ENCODE peak calls at places on chromosome 13, in five cellular contexts. A is WTC11, C is K562, W is HepG2, X is H1. M is an unnamed sample.

GRCh38 chr13:105139380-105140285 is 1395.8 kb downstream of the EFNB2 start:
- DNase-seq in A (peak; percentile 11), C (no peak), W (peak; percentile 13), X (no peak), M (peak; percentile 87)

GRCh38 chr13:93672996-93673395 is 446.4 kb downstream of the GPC6 start:
- DNase-seq in A (no peak), C (no peak), W (peak; percentile 3), X (no peak), M (no peak)

GRCh38 chr13:73754727-73755292 is 379.4 kb downstream of the KLF12 start:
- DNase-seq in A (no peak), C (peak; percentile 12), W (peak; percentile 59), X (no peak), M (no peak)

GRCh38 chr13:36998624-36999041 is 507 bp downstream of the ALG5 start:
- DNase-seq in A (peak; percentile 24), C (peak; percentile 7), W (no peak), X (peak; percentile 66), M (no peak)

GRCh38 chr13:106534844-106535551 is 464 bp downstream of the EFNB2 start:
- DNase-seq in A (peak; percentile 38), C (no peak), W (no peak), X (peak; percentile 76), M (no peak)

GRCh38 chr13:80012281-80012680 is 328.6 kb downstream of the SPRY2 start:
- DNase-seq in A (no peak), C (no peak), W (no peak), X (no peak), M (no peak)

GRCh38 chr13:76809369-76809768 is 76.8 kb downstream of the KCTD12 start:
- DNase-seq in A (no peak), C (no peak), W (no peak), X (no peak), M (no peak)

GRCh38 chr13:34416833-34417425 is 525.1 kb upstream of the NBEA start:
- DNase-seq in A (no peak), C (no peak), W (no peak), X (no peak), M (no peak)

GRCh38 chr13:95335667-95336066 is 34.4 kb upstream of the ABCC4 start:
- DNase-seq in A (no peak), C (no peak), W (no peak), X (no peak), M (no peak)

GRCh38 chr13:60258349-60258748 is 94.6 kb upstream of the DIAPH3 start:
- DNase-seq in A (peak; percentile 63), C (no peak), W (no peak), X (peak; percentile 61), M (no peak)

GRCh38 chr13:96992633-96993032 is 1.6 kb downstream of the OXGR1 start:
- DNase-seq in A (no peak), C (no peak), W (no peak), X (no peak), M (no peak)

GRCh38 chr13:65912516-65912915 is 1317.6 kb downstream of the PCDH9 start:
- DNase-seq in A (no peak), C (no peak), W (no peak), X (no peak), M (no peak)

GRCh38 chr13:113765241-113765910 is 6.3 kb downstream of the TMEM255B start:
- DNase-seq in A (no peak), C (peak; percentile 30), W (no peak), X (no peak), M (no peak)

GRCh38 chr13:53778937-53779336 is 750.3 kb downstream of the OLFM4 start:
- DNase-seq in A (no peak), C (no peak), W (no peak), X (no peak), M (no peak)

GRCh38 chr13:44088911-44089851 is 209.5 kb downstream of the LACC1 start:
- DNase-seq in A (no peak), C (no peak), W (no peak), X (no peak), M (no peak)

GRCh38 chr13:24995225-24995804 is 100.6 kb upstream of the PABPC3 start:
- DNase-seq in A (peak; percentile 65), C (peak; percentile 66), W (peak; percentile 75), X (peak; percentile 55), M (no peak)

GRCh38 chr13:51635137-51635878 is 51.0 kb downstream of the WDFY2 start:
- DNase-seq in A (no peak), C (no peak), W (no peak), X (no peak), M (no peak)

GRCh38 chr13:112889351-112890290 is 79.4 kb upstream of the MCF2L start:
- DNase-seq in A (no peak), C (no peak), W (no peak), X (no peak), M (no peak)

GRCh38 chr13:80305737-80306136 is 35.2 kb downstream of the SPRY2 start:
- DNase-seq in A (no peak), C (no peak), W (no peak), X (no peak), M (no peak)

DNA sequence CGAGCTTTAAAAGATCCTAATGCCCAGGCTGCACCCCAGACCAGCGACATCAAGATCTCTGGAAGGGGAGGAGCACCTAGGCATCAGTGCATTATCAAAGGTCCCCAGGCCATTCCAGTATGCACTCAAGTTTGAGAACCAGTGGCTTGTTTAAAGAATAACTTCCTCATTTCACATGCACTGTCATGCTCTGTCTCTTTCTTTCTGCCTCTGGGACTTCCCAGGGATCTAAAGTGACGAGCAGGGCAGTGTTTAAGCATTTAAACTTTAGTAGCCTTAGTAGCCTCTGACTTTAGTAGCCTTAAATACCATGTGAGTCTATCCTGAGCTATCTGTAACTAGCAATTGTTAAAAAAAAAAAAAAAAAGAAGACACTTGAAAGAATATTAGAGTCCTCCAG is 8.9 kb upstream of the FARP1 start:
- DNase-seq in A (no peak), C (peak; percentile 10), W (no peak), X (no peak), M (peak; percentile 54)
- TF ChIP-seq ATF2 in A (no peak), C (no peak), W (no peak), X (no peak), M (no peak)

DNA sequence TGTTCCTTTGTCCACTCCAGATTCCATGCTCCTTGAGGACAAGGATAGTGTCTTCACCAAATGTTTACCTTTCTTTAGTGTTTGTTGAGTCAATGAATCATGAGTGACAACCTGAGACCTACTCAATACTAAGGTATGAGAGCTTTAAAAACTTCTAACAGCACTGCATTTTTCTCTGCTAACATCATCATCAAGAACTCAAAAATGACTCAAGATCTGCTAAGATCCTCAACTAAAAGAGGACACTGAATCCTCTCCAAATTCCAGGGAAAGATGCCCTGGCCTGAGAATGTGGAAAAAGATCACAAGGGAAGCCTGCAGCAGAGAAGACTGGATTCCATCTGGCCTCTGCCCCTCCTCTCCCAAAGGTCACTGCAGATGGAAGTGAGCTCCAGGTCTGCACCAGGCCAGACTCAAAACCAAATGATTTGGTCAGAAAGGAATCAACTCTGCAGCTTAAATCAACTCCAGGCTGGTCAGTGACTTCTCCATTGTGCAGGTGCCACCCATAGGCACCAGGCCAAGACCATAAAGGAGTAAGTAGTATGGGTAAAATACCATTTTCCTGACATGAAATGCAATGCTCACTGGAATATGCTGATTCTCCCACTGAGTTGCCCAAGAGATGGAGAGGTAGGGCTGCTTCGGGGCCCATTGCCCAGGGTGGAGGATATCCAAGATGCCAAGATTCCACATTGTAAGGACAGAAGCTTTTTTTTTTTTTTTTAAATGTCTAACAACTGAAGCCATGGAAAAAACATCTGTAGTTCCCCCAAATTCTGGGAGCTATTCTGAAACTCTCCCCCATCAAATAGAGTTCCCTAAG is 89.5 kb upstream of the DOCK9 start:
- DNase-seq in A (no peak), C (no peak), W (peak; percentile 5), X (no peak), M (no peak)
- TF ChIP-seq ATF2 in A (no peak), C (no peak), W (no peak), X (no peak), M (no peak)

GRCh38 chr13:111597041-111598017 is 276.9 kb downstream of the TEX29 start:
- DNase-seq in A (no peak), C (no peak), W (no peak), X (no peak), M (no peak)
- TF ChIP-seq ATF2 in A (no peak), C (no peak), W (no peak), X (no peak), M (no peak)

GRCh38 chr13:40407567-40407966 is 258.9 kb downstream of the FOXO1 start:
- DNase-seq in A (no peak), C (no peak), W (no peak), X (no peak), M (no peak)

GRCh38 chr13:40410315-40410714 is 256.1 kb downstream of the FOXO1 start:
- DNase-seq in A (no peak), C (no peak), W (no peak), X (no peak), M (no peak)

GRCh38 chr13:40406405-40407138 is 259.9 kb downstream of the FOXO1 start:
- DNase-seq in A (no peak), C (no peak), W (peak; percentile 43), X (no peak), M (no peak)

GRCh38 chr13:40409278-40409677 is 257.2 kb downstream of the FOXO1 start:
- DNase-seq in A (no peak), C (no peak), W (no peak), X (no peak), M (no peak)

DNA sequence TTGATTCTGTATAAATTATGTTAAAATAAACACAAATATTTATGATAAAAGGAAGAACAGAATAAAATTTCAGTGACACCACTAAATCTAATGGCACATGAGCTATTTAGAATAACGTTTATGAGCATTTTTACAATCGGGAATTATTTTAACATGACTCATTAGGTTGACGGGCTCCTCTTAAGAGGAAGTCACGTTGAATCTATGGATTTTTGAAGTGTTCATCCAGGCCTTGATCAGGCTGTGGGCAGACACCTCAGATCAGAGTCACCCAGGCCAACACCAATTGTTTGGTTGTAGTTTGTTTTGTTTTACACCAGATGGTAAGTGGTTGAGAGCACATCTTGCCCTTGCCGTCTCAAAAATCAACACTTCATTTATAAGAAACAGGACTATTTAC is 257.8 kb downstream of the FOXO1 start:
- DNase-seq in A (no peak), C (no peak), W (no peak), X (no peak), M (no peak)
- TF ChIP-seq ATF2 in A (no peak), C (no peak), W (no peak), X (no peak), M (no peak)

GRCh38 chr13:19596960-19597361 is 35.6 kb upstream of the TPTE2 start:
- DNase-seq in A (no peak), C (peak; percentile 11), W (peak; percentile 96), X (no peak), M (no peak)
- TF ChIP-seq ATF2 in A (no peak), C (no peak), W (peak; percentile 87), X (no peak), M (no peak)

GRCh38 chr13:58625703-58626389 is 994.3 kb downstream of the PCDH17 start:
- DNase-seq in A (no peak), C (no peak), W (no peak), X (no peak), M (no peak)

GRCh38 chr13:58619396-58620113 is 988.0 kb downstream of the PCDH17 start:
- DNase-seq in A (no peak), C (no peak), W (no peak), X (no peak), M (no peak)

DNA sequence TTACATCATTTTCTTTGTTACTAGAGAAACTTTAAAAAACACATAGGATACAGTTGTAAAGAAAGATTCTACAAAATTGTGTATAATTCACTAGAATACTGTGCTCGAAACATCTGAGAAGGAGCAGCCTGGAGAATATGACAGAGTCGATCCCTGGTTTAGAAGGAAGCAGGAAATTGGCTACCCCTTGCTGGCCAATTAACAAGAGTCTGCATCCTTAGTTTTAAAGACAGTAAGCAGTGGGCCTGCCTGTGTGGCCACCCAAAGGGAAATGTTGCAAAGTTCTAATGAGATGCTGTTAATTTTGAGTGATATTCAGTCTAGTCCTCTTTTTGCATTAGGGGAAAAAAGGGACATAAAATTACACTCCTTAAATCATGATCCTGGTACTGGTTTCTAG is 988.6 kb downstream of the PCDH17 start:
- DNase-seq in A (no peak), C (no peak), W (no peak), X (no peak), M (no peak)
- TF ChIP-seq ATF2 in A (no peak), C (no peak), W (no peak), X (no peak), M (no peak)

M was measured in GM12878.